ENCODE peak calls at places on chromosomes 5 and 9, in four cellular contexts. W, U, I and F are unnamed samples.
A peak's percentile ranks its signal among the peaks of the same experiment; 100 is the strongest.

GRCh38 chr9:126952180-126952960 is 37.8 kb downstream of the RALGPS1 start:
- DNase-seq in W (peak; percentile 79), I (no peak), U (no peak), F (no peak)

GRCh38 chr5:31100781-31101180 is 92.7 kb upstream of the CDH6 start:
- DNase-seq in W (no peak), I (no peak), U (no peak), F (no peak)

GRCh38 chr5:103569313-103570060 is 6.9 kb upstream of the NUDT12 start:
- DNase-seq in U (no peak), I (no peak), W (peak; percentile 6), F (peak; percentile 63)

GRCh38 chr5:151720195-151720594 is 33.5 kb upstream of the SPARC start:
- DNase-seq in U (no peak), I (no peak), W (no peak), F (no peak)

GRCh38 chr9:121954477-121955175 is 138.5 kb downstream of the TTLL11 start:
- DNase-seq in U (no peak), I (peak; percentile 82), W (peak; percentile 78), F (no peak)

GRCh38 chr5:514673-515072 is 9.6 kb downstream of the SLC9A3 start:
- DNase-seq in I (no peak), W (no peak), U (no peak), F (no peak)

GRCh38 chr9:109751253-109751652 is 28.7 kb upstream of the PALM2AKAP2 start:
- DNase-seq in U (no peak), I (no peak), W (peak; percentile 82), F (no peak)

GRCh38 chr5:73625905-73626811 is at the start of gene ARHGEF28:
- DNase-seq in W (peak; percentile 28), I (peak; percentile 83), U (peak; percentile 1), F (peak; percentile 87)

GRCh38 chr9:21576331-21577189 is 94.4 kb upstream of the IFNE start:
- DNase-seq in W (peak; percentile 87), I (no peak), U (no peak), F (no peak)

GRCh38 chr5:177087707-177088005 is 941 bp downstream of the FGFR4 start:
- DNase-seq in W (no peak), I (no peak), U (no peak), F (no peak)

GRCh38 chr9:79390077-79390673 is 181.6 kb upstream of the TLE4 start:
- DNase-seq in U (no peak), W (peak; percentile 92), I (no peak), F (no peak)

GRCh38 chr9:93143830-93144530 is 9.9 kb upstream of the NINJ1 start:
- DNase-seq in W (no peak), U (peak; percentile 60), I (peak; percentile 33), F (no peak)

GRCh38 chr5:126004636-126005035 is 418.6 kb upstream of the GRAMD2B start:
- DNase-seq in U (no peak), I (no peak), W (no peak), F (no peak)
- TF ChIP-seq CTCF in U (no peak), I (no peak), W (no peak), F (no peak)

DNA sequence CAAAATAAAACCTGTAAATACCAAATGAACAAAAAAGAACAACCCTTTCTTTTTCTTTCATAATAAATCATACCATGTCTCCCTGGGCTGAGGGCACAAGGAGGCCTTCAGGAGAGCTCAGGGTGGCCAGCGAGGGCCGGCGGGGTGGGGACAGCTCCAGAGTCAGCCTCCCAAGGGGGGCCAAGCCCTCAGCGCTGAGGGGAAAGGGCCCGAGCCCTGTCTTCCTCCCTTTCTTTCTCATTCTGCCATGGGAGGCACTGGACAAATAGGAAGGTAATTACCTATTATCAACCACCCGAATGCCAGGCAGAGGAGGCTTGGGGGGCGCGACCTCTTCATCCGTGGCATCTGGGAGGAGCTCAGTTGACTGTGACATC is 83.5 kb downstream of the PRRT1B start:
- DNase-seq in W (no peak), I (no peak), U (no peak), F (no peak)
- H3K4me1 ChIP-seq in W (peaks cover 15% of the 10 kb centered on the region), I (peaks cover 33% of the 10 kb centered on the region), U (peaks cover 27% of the 10 kb centered on the region), F (peaks cover 4% of the 10 kb centered on the region)

DNA sequence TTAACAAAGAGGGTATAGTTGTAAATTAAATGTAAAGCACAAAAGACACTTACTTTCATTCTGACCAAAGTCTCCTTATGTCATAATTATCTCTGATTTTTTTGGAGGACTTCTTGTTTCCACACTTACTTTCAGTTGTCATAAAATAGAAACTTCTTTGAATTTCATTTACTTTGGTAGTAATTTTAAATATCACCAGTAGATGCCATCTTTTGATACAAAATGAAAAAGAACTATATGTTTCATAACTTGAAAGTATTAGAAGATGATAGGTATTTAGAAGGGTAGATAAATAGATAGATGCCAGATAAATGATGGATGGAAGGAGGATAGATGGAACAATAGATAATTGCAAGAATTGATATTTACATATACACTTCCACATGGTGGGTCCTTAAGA is 1865.3 kb upstream of the CDH9 start:
- DNase-seq in W (no peak), U (no peak), I (no peak), F (no peak)
- TF ChIP-seq CTCF in W (no peak), U (no peak), I (no peak), F (no peak)

DNA sequence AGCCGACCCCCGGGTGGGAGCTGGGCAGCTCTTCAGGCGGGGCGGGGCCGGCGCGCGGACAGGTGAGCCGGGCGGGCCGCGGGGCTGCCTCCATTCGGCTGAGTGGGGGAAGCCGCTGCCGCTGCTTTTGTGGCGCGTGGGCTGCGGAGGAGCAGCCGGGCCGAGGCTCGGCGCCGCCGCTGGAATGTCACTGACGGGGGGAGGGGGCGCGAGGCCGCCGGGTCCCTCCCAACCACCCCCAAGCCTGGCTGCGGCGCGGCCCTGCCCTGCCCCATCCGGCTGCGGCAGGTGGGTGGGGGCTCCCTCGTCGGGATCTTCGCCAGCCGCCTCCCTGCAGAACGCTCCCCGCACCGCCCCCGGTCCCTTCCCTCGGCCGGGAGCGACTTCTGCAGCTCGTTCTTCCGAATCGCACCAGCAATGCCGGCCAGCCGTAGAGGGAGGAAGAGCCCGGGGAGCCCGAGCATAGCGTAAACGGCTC is 396 bp downstream of the SPTAN1 start:
- DNase-seq in W (no peak), I (peak; percentile 59), U (peak; percentile 40), F (peak; percentile 49)
- H3K4me1 ChIP-seq in W (peaks cover 13% of the 10 kb centered on the region), I (peaks cover 52% of the 10 kb centered on the region), U (peaks cover 58% of the 10 kb centered on the region), F (peaks cover 70% of the 10 kb centered on the region)

GRCh38 chr5:127447822-127448221 is 69.6 kb upstream of the PRRC1 start:
- DNase-seq in I (no peak), U (no peak), W (peak; percentile 74), F (no peak)

GRCh38 chr5:127446626-127447025 is 70.8 kb upstream of the PRRC1 start:
- DNase-seq in W (no peak), U (no peak), I (no peak), F (no peak)

GRCh38 chr5:127440831-127441230 is 76.6 kb upstream of the PRRC1 start:
- DNase-seq in U (no peak), I (no peak), W (no peak), F (no peak)

GRCh38 chr5:127439544-127440096 is 77.8 kb upstream of the PRRC1 start:
- DNase-seq in I (no peak), U (no peak), W (no peak), F (no peak)

DNA sequence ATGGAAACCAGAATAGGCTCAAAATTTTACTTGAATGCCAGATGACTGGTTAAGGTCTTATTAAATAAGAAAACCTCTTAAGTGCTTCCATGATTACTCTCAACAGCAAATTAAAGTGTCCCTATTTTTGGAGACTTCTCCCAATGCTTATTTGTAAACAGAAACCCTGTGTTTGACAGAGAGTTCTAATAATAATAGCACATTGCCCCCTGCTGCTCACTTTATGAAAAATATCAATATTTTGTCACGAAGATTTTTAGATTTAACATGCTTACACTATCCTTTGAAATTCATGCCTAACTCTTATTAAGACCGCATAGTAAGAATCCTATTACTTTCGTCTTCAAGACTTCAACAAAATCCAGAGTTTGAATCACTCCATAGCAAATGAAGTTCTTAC is 75.4 kb upstream of the PRRC1 start:
- DNase-seq in W (peak; percentile 2), U (no peak), I (no peak), F (no peak)
- TF ChIP-seq CTCF in W (peak; percentile 42), U (no peak), I (peak; percentile 12), F (no peak)

GRCh38 chr9:134704499-134704898 is 62.9 kb downstream of the COL5A1 start:
- DNase-seq in I (no peak), U (no peak), W (no peak), F (no peak)

GRCh38 chr9:134706522-134706921 is 64.9 kb downstream of the COL5A1 start:
- DNase-seq in W (peak; percentile 28), I (no peak), U (no peak), F (no peak)

GRCh38 chr9:134707031-134707680 is 65.6 kb downstream of the COL5A1 start:
- DNase-seq in I (peak; percentile 59), W (peak; percentile 88), U (no peak), F (peak; percentile 51)

GRCh38 chr9:134707731-134708671 is 66.4 kb downstream of the COL5A1 start:
- DNase-seq in W (no peak), U (no peak), I (no peak), F (no peak)

DNA sequence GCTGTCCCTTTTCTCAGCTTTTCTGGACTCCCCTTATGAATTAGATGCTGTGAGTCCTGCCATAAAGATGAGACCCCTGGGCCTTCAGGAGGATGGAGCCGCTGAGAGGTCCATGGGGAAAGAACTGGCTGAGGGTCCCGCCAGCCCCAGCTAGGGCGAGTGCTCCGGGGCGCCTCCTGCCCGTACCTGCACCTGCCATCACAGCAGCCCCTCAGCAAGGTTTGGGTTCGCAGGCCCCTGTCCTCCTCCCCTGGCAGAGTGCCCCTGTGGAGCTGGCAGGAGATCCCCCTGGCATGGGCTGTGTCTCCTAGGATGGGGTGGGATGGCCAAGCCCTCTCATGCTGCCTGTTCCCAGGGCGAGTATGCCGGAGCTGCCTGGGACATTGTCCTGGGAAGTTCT is 64.2 kb downstream of the COL5A1 start:
- DNase-seq in I (no peak), W (no peak), U (no peak), F (no peak)
- H3K4me1 ChIP-seq in I (peaks cover 12% of the 10 kb centered on the region), W (peaks cover 23% of the 10 kb centered on the region), U (no peaks in the 10 kb centered on the region), F (peaks cover 73% of the 10 kb centered on the region)

GRCh38 chr9:36018129-36018528 is 18.6 kb upstream of the RECK start:
- DNase-seq in I (no peak), U (no peak), W (peak; percentile 73), F (no peak)

GRCh38 chr9:36018755-36019720 is 17.7 kb upstream of the RECK start:
- DNase-seq in U (no peak), I (no peak), W (peak; percentile 81), F (no peak)

GRCh38 chr9:36021968-36022367 is 14.7 kb upstream of the RECK start:
- DNase-seq in U (no peak), I (no peak), W (no peak), F (no peak)

GRCh38 chr9:36025751-36026150 is 11.0 kb upstream of the RECK start:
- DNase-seq in I (no peak), U (no peak), W (no peak), F (no peak)

DNA sequence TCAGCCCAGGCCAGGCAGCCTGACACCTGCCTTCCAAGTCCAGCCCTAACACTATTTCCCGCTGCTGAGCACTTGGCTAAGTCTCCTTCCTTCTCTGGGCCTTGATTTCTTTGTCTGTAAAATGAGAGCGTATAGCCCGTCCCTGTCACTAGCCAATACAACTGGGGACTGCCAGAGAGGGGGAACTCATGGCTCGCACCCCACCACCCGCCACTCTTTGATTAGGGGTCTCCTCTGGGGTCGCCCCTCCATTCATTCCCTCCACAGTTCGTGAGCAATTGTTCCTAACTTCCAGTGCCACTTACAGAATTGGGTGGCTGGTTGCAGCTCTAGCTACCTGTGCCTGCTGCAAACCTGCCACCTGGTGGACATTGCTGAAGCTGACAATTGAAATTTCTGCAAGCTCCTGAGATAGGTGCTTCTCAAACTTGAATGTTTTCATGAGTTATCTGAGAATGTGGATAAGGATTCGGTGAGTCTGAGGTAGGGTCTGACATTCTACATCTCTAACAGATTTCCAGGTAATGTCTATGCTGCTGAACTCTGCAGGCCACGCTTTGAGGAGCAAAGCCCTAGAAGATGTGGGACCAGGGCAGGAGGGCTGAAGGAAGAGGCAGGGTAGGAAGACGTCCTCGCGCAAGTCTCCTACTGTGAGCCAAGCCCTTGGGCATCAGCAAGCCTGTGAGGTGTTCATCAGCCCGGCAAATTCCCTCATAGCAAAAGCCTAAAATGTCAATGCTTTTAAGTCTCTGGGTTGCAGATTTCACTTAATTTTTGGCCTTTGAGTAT is 13.3 kb upstream of the RECK start:
- DNase-seq in I (peak; percentile 79), W (peak; percentile 78), U (peak; percentile 43), F (peak; percentile 70)
- TF ChIP-seq CTCF in I (peak; percentile 75), W (peak; percentile 79), U (peak; percentile 88), F (peak; percentile 68)